ENCODE peak calls at places on chromosomes 1 and 21, in nine cellular contexts. One of them, this sample, is unnamed. For H3K4me1, the result is how much of the 10 kb centered on the place peaks cover.

GRCh38 chr21:42315296-42315891 is at the start of gene TFF3:
- DNase-seq in esophagus squamous epithelium: no peak
- DNase-seq in stomach: peak
- DNase-seq in right lobe of liver: no peak
- DNase-seq in tibial nerve: no peak
- DNase-seq in esophagus muscularis mucosa: no peak
- DNase-seq in prostate gland: peak
- DNase-seq in K562: no peak
- DNase-seq in Peyer's patch: peak
- DNase-seq in this sample: peak

GRCh38 chr21:29374481-29374880 is 75.8 kb downstream of the BACH1 start:
- DNase-seq in esophagus squamous epithelium: no peak
- DNase-seq in stomach: no peak
- DNase-seq in right lobe of liver: no peak
- DNase-seq in tibial nerve: no peak
- DNase-seq in esophagus muscularis mucosa: no peak
- DNase-seq in prostate gland: no peak
- DNase-seq in K562: no peak
- DNase-seq in Peyer's patch: no peak
- DNase-seq in this sample: no peak

GRCh38 chr1:235984041-235984820 is 80.7 kb downstream of the NID1 start:
- DNase-seq in esophagus squamous epithelium: no peak
- DNase-seq in stomach: no peak
- DNase-seq in right lobe of liver: no peak
- DNase-seq in tibial nerve: no peak
- DNase-seq in esophagus muscularis mucosa: no peak
- DNase-seq in prostate gland: no peak
- DNase-seq in K562: no peak
- DNase-seq in Peyer's patch: no peak
- DNase-seq in this sample: no peak

GRCh38 chr1:28507247-28507645 is 1.4 kb downstream of the RCC1 start:
- DNase-seq in esophagus squamous epithelium: no peak
- DNase-seq in stomach: no peak
- DNase-seq in right lobe of liver: no peak
- DNase-seq in tibial nerve: no peak
- DNase-seq in esophagus muscularis mucosa: no peak
- DNase-seq in prostate gland: no peak
- DNase-seq in K562: no peak
- DNase-seq in Peyer's patch: no peak
- DNase-seq in this sample: no peak

GRCh38 chr1:21811875-21812305 is at the start of gene LDLRAD2:
- DNase-seq in esophagus squamous epithelium: no peak
- DNase-seq in stomach: no peak
- DNase-seq in right lobe of liver: no peak
- DNase-seq in tibial nerve: no peak
- DNase-seq in esophagus muscularis mucosa: no peak
- DNase-seq in prostate gland: no peak
- DNase-seq in K562: no peak
- DNase-seq in Peyer's patch: no peak
- DNase-seq in this sample: no peak

GRCh38 chr1:212962509-212962908 is 12.2 kb downstream of the VASH2 start:
- DNase-seq in esophagus squamous epithelium: no peak
- DNase-seq in stomach: no peak
- DNase-seq in right lobe of liver: no peak
- DNase-seq in tibial nerve: no peak
- DNase-seq in esophagus muscularis mucosa: no peak
- DNase-seq in prostate gland: no peak
- DNase-seq in K562: no peak
- DNase-seq in Peyer's patch: no peak
- DNase-seq in this sample: no peak

GRCh38 chr1:156964431-156964830 is 44.0 kb downstream of the LRRC71 start:
- DNase-seq in esophagus squamous epithelium: no peak
- DNase-seq in stomach: no peak
- DNase-seq in right lobe of liver: no peak
- DNase-seq in tibial nerve: no peak
- DNase-seq in esophagus muscularis mucosa: no peak
- DNase-seq in prostate gland: no peak
- DNase-seq in K562: no peak
- DNase-seq in Peyer's patch: no peak
- DNase-seq in this sample: no peak

GRCh38 chr1:220139966-220140365 is 46.0 kb downstream of the IARS2 start:
- DNase-seq in esophagus squamous epithelium: no peak
- DNase-seq in stomach: no peak
- DNase-seq in right lobe of liver: no peak
- DNase-seq in tibial nerve: no peak
- DNase-seq in esophagus muscularis mucosa: no peak
- DNase-seq in prostate gland: no peak
- DNase-seq in K562: no peak
- DNase-seq in Peyer's patch: no peak
- DNase-seq in this sample: no peak

GRCh38 chr1:34926894-34927293 is 2.6 kb downstream of the DLGAP3 start:
- DNase-seq in esophagus squamous epithelium: no peak
- DNase-seq in stomach: no peak
- DNase-seq in right lobe of liver: no peak
- DNase-seq in tibial nerve: no peak
- DNase-seq in esophagus muscularis mucosa: no peak
- DNase-seq in prostate gland: no peak
- DNase-seq in K562: no peak
- DNase-seq in Peyer's patch: no peak
- DNase-seq in this sample: no peak

GRCh38 chr1:66305927-66306326 is 228.0 kb upstream of the SGIP1 start:
- DNase-seq in esophagus squamous epithelium: no peak
- DNase-seq in stomach: no peak
- DNase-seq in right lobe of liver: no peak
- DNase-seq in tibial nerve: no peak
- DNase-seq in esophagus muscularis mucosa: no peak
- DNase-seq in prostate gland: no peak
- DNase-seq in K562: no peak
- DNase-seq in Peyer's patch: no peak
- DNase-seq in this sample: no peak

GRCh38 chr1:190762325-190762724 is 284.7 kb upstream of the BRINP3 start:
- DNase-seq in esophagus squamous epithelium: no peak
- DNase-seq in stomach: no peak
- DNase-seq in right lobe of liver: no peak
- DNase-seq in tibial nerve: no peak
- DNase-seq in esophagus muscularis mucosa: no peak
- DNase-seq in prostate gland: no peak
- DNase-seq in K562: no peak
- DNase-seq in Peyer's patch: no peak
- DNase-seq in this sample: no peak

GRCh38 chr21:41779659-41780058 is 12.8 kb upstream of the RIPK4 start:
- DNase-seq in esophagus squamous epithelium: no peak
- DNase-seq in stomach: peak
- DNase-seq in right lobe of liver: no peak
- DNase-seq in tibial nerve: no peak
- DNase-seq in esophagus muscularis mucosa: no peak
- DNase-seq in prostate gland: no peak
- DNase-seq in K562: no peak
- DNase-seq in Peyer's patch: no peak
- DNase-seq in this sample: no peak

DNA sequence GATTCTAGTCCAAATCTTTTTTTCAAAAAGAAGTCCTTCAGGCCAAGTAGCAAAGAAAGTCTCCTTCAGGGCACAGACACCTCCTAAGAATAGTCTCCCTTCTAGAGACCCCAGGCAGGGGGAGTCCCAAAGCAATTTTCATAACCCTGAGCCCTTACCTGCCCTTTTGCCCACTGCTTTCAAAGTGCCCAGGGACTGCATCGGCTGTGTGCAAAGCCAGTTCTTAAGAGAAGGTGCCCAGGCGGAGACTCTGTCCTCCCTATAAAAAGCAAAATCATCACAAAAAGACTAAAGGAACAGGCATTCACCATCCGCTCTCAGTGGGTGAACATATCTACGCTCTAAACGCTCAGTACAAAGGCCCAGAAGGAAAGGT is 32.2 kb downstream of the ELK4 start:
- DNase-seq in esophagus squamous epithelium: no peak
- DNase-seq in stomach: no peak
- DNase-seq in right lobe of liver: no peak
- DNase-seq in tibial nerve: no peak
- DNase-seq in esophagus muscularis mucosa: no peak
- DNase-seq in prostate gland: no peak
- DNase-seq in K562: no peak
- DNase-seq in Peyer's patch: no peak
- DNase-seq in this sample: no peak
- H3K4me3 ChIP-seq in esophagus squamous epithelium: no peak
- H3K4me3 ChIP-seq in stomach: no peak
- H3K4me3 ChIP-seq in right lobe of liver: no peak
- H3K4me3 ChIP-seq in tibial nerve: no peak
- H3K4me3 ChIP-seq in esophagus muscularis mucosa: no peak
- H3K4me3 ChIP-seq in prostate gland: no peak
- H3K4me3 ChIP-seq in K562: no peak
- H3K4me3 ChIP-seq in Peyer's patch: no peak
- H3K4me3 ChIP-seq in this sample: no peak

DNA sequence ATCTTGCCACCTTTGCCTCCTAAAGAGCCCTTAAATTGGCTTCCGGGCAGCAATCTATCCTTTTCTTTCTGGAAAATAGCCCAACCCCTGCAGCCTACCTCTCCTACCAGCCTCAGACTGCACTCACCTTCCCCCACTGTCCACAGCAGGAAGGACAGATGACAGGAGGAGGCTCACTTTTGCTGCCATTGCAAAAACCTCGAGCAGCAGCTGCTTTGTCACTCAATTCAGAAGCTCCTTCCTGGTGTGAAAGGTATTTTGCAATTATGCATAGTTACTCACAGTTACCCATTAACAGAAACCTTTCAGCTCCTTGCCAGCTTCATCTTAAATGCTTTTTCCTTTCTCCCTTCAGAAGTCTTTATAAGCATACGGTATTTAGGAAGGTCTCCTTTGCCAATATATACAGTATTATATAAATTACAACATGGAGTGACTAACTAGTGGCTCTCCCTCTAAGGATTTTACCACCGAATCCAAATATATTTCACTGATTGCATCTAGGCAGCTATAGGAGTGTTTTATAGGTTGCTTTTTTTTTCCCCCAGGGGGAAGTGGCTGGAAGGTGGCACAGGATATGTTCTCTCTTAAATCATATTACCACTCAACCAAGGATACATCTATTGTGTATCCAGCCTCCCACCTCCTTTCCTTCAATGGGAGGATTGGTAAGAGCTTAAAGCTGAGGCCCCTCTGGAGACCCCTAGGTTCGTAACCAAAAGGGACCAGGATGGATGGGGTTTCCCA is 142.1 kb upstream of the IPO9 start:
- DNase-seq in esophagus squamous epithelium: no peak
- DNase-seq in stomach: no peak
- DNase-seq in right lobe of liver: no peak
- DNase-seq in tibial nerve: no peak
- DNase-seq in esophagus muscularis mucosa: no peak
- DNase-seq in prostate gland: no peak
- DNase-seq in K562: no peak
- DNase-seq in Peyer's patch: peak
- DNase-seq in this sample: peak
- H3K4me1 ChIP-seq in esophagus squamous epithelium: under half
- H3K4me1 ChIP-seq in stomach: under half
- H3K4me1 ChIP-seq in right lobe of liver: under half
- H3K4me1 ChIP-seq in tibial nerve: under half
- H3K4me1 ChIP-seq in esophagus muscularis mucosa: under half
- H3K4me1 ChIP-seq in prostate gland: under half
- H3K4me1 ChIP-seq in K562: under half
- H3K4me1 ChIP-seq in Peyer's patch: under half
- H3K4me1 ChIP-seq in this sample: under half

GRCh38 chr1:201537966-201538617 is 835 bp upstream of the NAV1 start:
- DNase-seq in esophagus squamous epithelium: no peak
- DNase-seq in stomach: no peak
- DNase-seq in right lobe of liver: no peak
- DNase-seq in tibial nerve: no peak
- DNase-seq in esophagus muscularis mucosa: no peak
- DNase-seq in prostate gland: no peak
- DNase-seq in K562: no peak
- DNase-seq in Peyer's patch: no peak
- DNase-seq in this sample: no peak

GRCh38 chr1:201538618-201539551 is at the start of gene NAV1:
- DNase-seq in esophagus squamous epithelium: no peak
- DNase-seq in stomach: peak
- DNase-seq in right lobe of liver: peak
- DNase-seq in tibial nerve: peak
- DNase-seq in esophagus muscularis mucosa: no peak
- DNase-seq in prostate gland: no peak
- DNase-seq in K562: peak
- DNase-seq in Peyer's patch: peak
- DNase-seq in this sample: peak

GRCh38 chr1:201540846-201541735 is 2.2 kb downstream of the NAV1 start:
- DNase-seq in esophagus squamous epithelium: no peak
- DNase-seq in stomach: no peak
- DNase-seq in right lobe of liver: no peak
- DNase-seq in tibial nerve: no peak
- DNase-seq in esophagus muscularis mucosa: no peak
- DNase-seq in prostate gland: no peak
- DNase-seq in K562: no peak
- DNase-seq in Peyer's patch: no peak
- DNase-seq in this sample: no peak

GRCh38 chr1:201537467-201537866 is 1.5 kb upstream of the NAV1 start:
- DNase-seq in esophagus squamous epithelium: no peak
- DNase-seq in stomach: no peak
- DNase-seq in right lobe of liver: no peak
- DNase-seq in tibial nerve: no peak
- DNase-seq in esophagus muscularis mucosa: no peak
- DNase-seq in prostate gland: no peak
- DNase-seq in K562: no peak
- DNase-seq in Peyer's patch: no peak
- DNase-seq in this sample: no peak

GRCh38 chr1:201539561-201540404 is 856 bp downstream of the NAV1 start:
- DNase-seq in esophagus squamous epithelium: no peak
- DNase-seq in stomach: no peak
- DNase-seq in right lobe of liver: peak
- DNase-seq in tibial nerve: no peak
- DNase-seq in esophagus muscularis mucosa: no peak
- DNase-seq in prostate gland: no peak
- DNase-seq in K562: no peak
- DNase-seq in Peyer's patch: no peak
- DNase-seq in this sample: peak
- TF ChIP-seq POLR2A in esophagus squamous epithelium: no peak
- TF ChIP-seq POLR2A in stomach: no peak
- TF ChIP-seq POLR2A in right lobe of liver: no peak
- TF ChIP-seq POLR2A in tibial nerve: peak
- TF ChIP-seq POLR2A in esophagus muscularis mucosa: no peak
- TF ChIP-seq POLR2A in prostate gland: no peak
- TF ChIP-seq POLR2A in K562: no peak
- TF ChIP-seq POLR2A in Peyer's patch: no peak
- TF ChIP-seq POLR2A in this sample: no peak

DNA sequence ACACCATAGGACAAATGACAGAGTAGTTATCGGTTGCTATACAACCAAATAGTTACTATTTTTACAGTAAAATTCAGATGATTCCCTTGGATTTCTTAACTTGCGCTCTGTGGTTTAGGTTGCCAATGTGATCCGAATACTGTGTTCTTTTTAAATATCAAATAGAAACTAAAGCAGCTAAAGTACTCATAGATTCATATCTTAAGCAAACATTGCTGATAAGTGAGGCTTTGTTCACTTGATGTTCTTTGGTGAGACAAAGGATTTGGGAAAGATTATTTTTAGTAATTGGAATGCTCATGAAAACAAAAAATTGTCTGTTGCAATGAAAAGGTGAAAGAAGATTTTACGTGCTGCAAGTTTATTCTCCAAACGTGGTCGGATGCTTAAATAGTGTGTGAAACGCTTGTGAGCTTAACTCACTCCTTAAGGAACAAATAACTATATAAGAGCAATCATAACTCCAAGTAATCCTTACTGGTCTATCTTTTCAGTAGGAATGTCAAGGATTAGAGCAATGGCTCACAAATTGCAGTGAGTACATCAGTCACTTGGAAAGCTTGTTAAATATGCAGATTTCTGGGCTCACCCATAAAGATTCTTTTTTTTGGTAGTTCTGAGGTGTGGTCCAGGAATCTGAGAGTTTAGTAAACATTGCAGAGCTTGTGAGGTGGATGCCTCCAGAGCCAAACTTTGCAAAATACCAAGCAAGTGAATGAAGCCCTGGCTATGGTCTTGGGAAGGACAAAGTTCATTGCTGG is 31.8 kb upstream of the PDC start:
- DNase-seq in esophagus squamous epithelium: no peak
- DNase-seq in stomach: no peak
- DNase-seq in right lobe of liver: no peak
- DNase-seq in tibial nerve: no peak
- DNase-seq in esophagus muscularis mucosa: no peak
- DNase-seq in prostate gland: no peak
- DNase-seq in K562: no peak
- DNase-seq in Peyer's patch: no peak
- DNase-seq in this sample: no peak
- H3K4me3 ChIP-seq in esophagus squamous epithelium: no peak
- H3K4me3 ChIP-seq in stomach: no peak
- H3K4me3 ChIP-seq in right lobe of liver: no peak
- H3K4me3 ChIP-seq in tibial nerve: no peak
- H3K4me3 ChIP-seq in esophagus muscularis mucosa: no peak
- H3K4me3 ChIP-seq in prostate gland: no peak
- H3K4me3 ChIP-seq in K562: no peak
- H3K4me3 ChIP-seq in Peyer's patch: no peak
- H3K4me3 ChIP-seq in this sample: no peak

This sample was measured in body of pancreas.